ENCODE peak calls at places on chromosomes 5 and 9, in four cellular contexts. X is right cardiac atrium, O is aorta, K is GM23248. R is an unnamed sample.

GRCh38 chr9:8534828-8535227 is 735.2 kb upstream of the DMAC1 start:
- DNase-seq in X (no peak), O (no peak), K (no peak), R (no peak)

GRCh38 chr9:136433043-136433715 is 6.5 kb downstream of the INPP5E start:
- DNase-seq in X (no peak), O (no peak), K (no peak), R (no peak)

GRCh38 chr9:135223831-135224230 is 136.4 kb downstream of the OLFM1 start:
- DNase-seq in X (no peak), O (peak), K (no peak), R (no peak)

GRCh38 chr5:67815455-67816391 is 399.8 kb upstream of the PIK3R1 start:
- DNase-seq in X (no peak), O (no peak), K (peak), R (peak)

GRCh38 chr5:157558681-157559080 is 16.9 kb downstream of the ADAM19 start:
- DNase-seq in X (no peak), O (no peak), K (peak), R (no peak)

GRCh38 chr5:126972062-126972895 is 58.1 kb downstream of the MARCHF3 start:
- DNase-seq in X (no peak), O (no peak), K (no peak), R (peak)

GRCh38 chr9:127873886-127874285 is 3.6 kb downstream of the AK1 start:
- DNase-seq in X (peak), O (peak), K (peak), R (no peak)

GRCh38 chr9:81292056-81292805 is 397.1 kb downstream of the TLE1 start:
- DNase-seq in X (no peak), O (no peak), K (no peak), R (no peak)

GRCh38 chr5:72607381-72607780 is 100.2 kb upstream of the ZNF366 start:
- DNase-seq in X (no peak), O (no peak), K (no peak), R (no peak)

GRCh38 chr5:179679014-179679674 is 1.7 kb downstream of the CBY3 start:
- DNase-seq in X (peak), O (peak), K (peak), R (peak)

GRCh38 chr5:122385786-122386185 is 73.7 kb downstream of the SNCAIP start:
- DNase-seq in X (no peak), O (no peak), K (peak), R (no peak)

GRCh38 chr9:36772449-36773370 is 200.0 kb downstream of the MELK start:
- DNase-seq in X (no peak), O (no peak), K (peak), R (peak)

GRCh38 chr9:129569506-129570449 is 51.1 kb downstream of the C9orf50 start:
- DNase-seq in X (no peak), O (no peak), K (peak), R (peak)

GRCh38 chr9:86731511-86731993 is 215.8 kb downstream of the GAS1 start:
- DNase-seq in X (no peak), O (no peak), K (peak), R (peak)

GRCh38 chr9:131500377-131500776 is 2.3 kb upstream of the POMT1 start:
- DNase-seq in X (no peak), O (no peak), K (no peak), R (no peak)

GRCh38 chr5:127136908-127137307 is 63.6 kb upstream of the C5orf63 start:
- DNase-seq in X (no peak), O (no peak), K (no peak), R (no peak)

GRCh38 chr9:95003694-95004451 is 277.4 kb downstream of the AOPEP start:
- DNase-seq in X (peak), O (peak), K (peak), R (peak)

GRCh38 chr5:174328626-174329299 is 283.3 kb downstream of the NSG2 start:
- DNase-seq in X (no peak), O (no peak), K (no peak), R (no peak)

GRCh38 chr5:143235423-143235822 is 168.1 kb downstream of the NR3C1 start:
- DNase-seq in X (no peak), O (no peak), K (peak), R (peak)

GRCh38 chr5:165525268-165525667 is 2019.8 kb downstream of the MAT2B start:
- DNase-seq in X (no peak), O (no peak), K (peak), R (peak)

GRCh38 chr9:119802115-119802514 is 432.9 kb upstream of the BRINP1 start:
- DNase-seq in X (no peak), O (no peak), K (peak), R (no peak)

GRCh38 chr5:41128291-41128690 is 57.1 kb upstream of the MROH2B start:
- DNase-seq in X (no peak), O (no peak), K (no peak), R (no peak)

DNA sequence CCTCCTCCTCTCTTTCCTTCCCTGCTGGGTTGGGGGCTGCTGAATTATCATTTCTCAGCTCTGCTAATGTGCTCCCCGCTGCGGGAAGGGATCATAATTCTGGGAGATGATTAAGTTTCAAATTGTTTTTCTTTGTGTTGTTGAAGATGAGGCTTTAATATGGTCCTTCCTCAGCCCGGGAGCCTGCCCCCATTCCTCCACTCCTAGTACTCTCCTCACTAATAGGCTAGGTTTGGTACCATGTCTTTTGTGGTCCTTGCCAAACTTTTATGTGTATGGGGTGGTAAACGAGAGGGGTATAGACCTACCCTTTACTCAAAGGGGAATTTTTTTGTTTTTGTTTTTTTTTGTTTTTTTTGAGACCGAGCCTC is 5.7 kb upstream of the PCDH1 start:
- DNase-seq in X (no peak), O (no peak), K (no peak), R (no peak)
- H3K4me3 ChIP-seq in X (no peak), O (no peak), K (no peak), R (no peak)

GRCh38 chr5:81393783-81394718 is at the start of gene ACOT12:
- DNase-seq in X (peak), O (no peak), K (peak), R (peak)
- H3K4me3 ChIP-seq in X (peak), O (peak), K (peak), R (peak)

DNA sequence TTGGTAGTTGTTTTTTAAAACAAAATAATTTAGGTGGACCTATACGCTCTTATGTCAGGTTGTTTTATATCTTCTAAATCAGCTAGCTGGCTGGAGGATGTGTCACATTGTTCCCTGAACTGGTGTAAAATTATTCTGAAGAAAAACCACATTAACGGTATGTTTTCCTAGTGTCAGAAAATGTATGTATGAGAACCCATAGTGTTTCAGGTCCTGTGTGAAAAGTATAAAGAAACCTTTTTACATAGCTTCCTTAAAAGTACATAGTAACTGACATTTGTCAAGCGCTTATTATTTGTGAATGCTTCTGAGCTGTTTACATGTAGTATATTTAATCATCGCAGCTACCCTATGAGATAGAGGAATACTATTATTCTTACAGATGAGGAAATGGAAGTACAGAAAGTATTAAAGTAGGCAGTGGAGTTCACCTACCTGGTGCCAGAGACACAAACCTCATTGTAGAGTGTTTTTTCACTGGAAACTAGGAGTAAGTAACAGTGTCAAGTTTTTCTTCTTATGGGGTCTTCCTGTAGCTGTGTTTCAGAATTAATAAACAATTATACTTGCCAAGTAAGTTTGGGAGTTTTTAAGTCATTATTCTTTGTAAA is 10.4 kb upstream of the FAM120AOS start:
- DNase-seq in X (no peak), O (no peak), K (no peak), R (no peak)
- H3K4me3 ChIP-seq in X (no peak), O (no peak), K (no peak), R (no peak)

GRCh38 chr5:79074641-79075040 is 5.1 kb downstream of the BHMT2 start:
- DNase-seq in X (no peak), O (no peak), K (peak), R (peak)
- H3K4me3 ChIP-seq in X (no peak), O (no peak), K (no peak), R (no peak)

GRCh38 chr5:78335976-78336375 is 24.4 kb upstream of the SCAMP1 start:
- DNase-seq in X (no peak), O (no peak), K (no peak), R (no peak)

GRCh38 chr5:78341445-78341844 is 19.0 kb upstream of the SCAMP1 start:
- DNase-seq in X (no peak), O (no peak), K (no peak), R (peak)

GRCh38 chr5:78345485-78345884 is 14.9 kb upstream of the SCAMP1 start:
- DNase-seq in X (no peak), O (no peak), K (peak), R (peak)

GRCh38 chr5:78336698-78337097 is 23.7 kb upstream of the SCAMP1 start:
- DNase-seq in X (no peak), O (no peak), K (no peak), R (no peak)

GRCh38 chr5:78339591-78340450 is 20.6 kb upstream of the SCAMP1 start:
- DNase-seq in X (no peak), O (no peak), K (no peak), R (no peak)
- H3K4me3 ChIP-seq in X (no peak), O (no peak), K (no peak), R (no peak)

GRCh38 chr5:149759563-149759962 is 29.5 kb downstream of the PPARGC1B start:
- DNase-seq in X (no peak), O (no peak), K (no peak), R (no peak)
- H3K4me3 ChIP-seq in X (no peak), O (no peak), K (no peak), R (no peak)

GRCh38 chr9:68844623-68845612 is 139.9 kb downstream of the PIP5K1B start:
- DNase-seq in X (peak), O (peak), K (peak), R (peak)

GRCh38 chr9:68842568-68842967 is 137.5 kb downstream of the PIP5K1B start:
- DNase-seq in X (no peak), O (no peak), K (no peak), R (no peak)

GRCh38 chr9:68841292-68842052 is 136.4 kb downstream of the PIP5K1B start:
- DNase-seq in X (no peak), O (no peak), K (no peak), R (no peak)

GRCh38 chr9:68843239-68843638 is 138.2 kb downstream of the PIP5K1B start:
- DNase-seq in X (no peak), O (no peak), K (no peak), R (no peak)

DNA sequence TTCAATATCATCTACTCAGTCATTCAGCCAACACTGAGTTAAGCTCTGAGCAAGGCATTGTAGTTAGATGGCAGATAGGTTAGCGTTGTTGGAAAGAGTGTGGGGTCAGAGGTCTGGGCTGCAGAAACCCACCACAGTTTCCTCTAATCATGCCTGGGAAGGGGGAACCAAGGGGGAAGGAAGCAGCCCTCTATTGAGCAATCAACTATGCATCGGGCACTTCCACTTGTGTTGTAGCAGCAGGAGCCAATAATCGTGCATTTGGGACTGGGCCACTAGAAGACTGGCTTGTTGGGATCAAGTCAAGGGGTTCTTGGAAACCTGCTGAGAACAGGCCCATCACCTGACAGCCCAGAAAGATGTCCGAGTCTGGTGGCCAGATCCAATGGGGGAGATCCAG is 139.2 kb downstream of the PIP5K1B start:
- DNase-seq in X (no peak), O (no peak), K (no peak), R (no peak)
- H3K4me3 ChIP-seq in X (no peak), O (no peak), K (no peak), R (no peak)

GRCh38 chr5:112551437-112552018 is 132.5 kb upstream of the EPB41L4A start:
- DNase-seq in X (no peak), O (no peak), K (peak), R (peak)

GRCh38 chr5:112549605-112550161 is 130.6 kb upstream of the EPB41L4A start:
- DNase-seq in X (no peak), O (no peak), K (no peak), R (no peak)

GRCh38 chr5:112546946-112547647 is 128.0 kb upstream of the EPB41L4A start:
- DNase-seq in X (no peak), O (no peak), K (no peak), R (no peak)

GRCh38 chr5:112549127-112549526 is 130.1 kb upstream of the EPB41L4A start:
- DNase-seq in X (no peak), O (no peak), K (no peak), R (no peak)

GRCh38 chr5:112548246-112548982 is 129.3 kb upstream of the EPB41L4A start:
- DNase-seq in X (no peak), O (peak), K (peak), R (peak)
- H3K4me3 ChIP-seq in X (no peak), O (no peak), K (no peak), R (no peak)

GRCh38 chr5:90020575-90021535 is 388.7 kb downstream of the CETN3 start:
- DNase-seq in X (no peak), O (no peak), K (peak), R (peak)
- H3K4me3 ChIP-seq in X (peak), O (peak), K (peak), R (peak)

R was measured in choroid plexus epithelial cell.